ENCODE peak calls at places on chromosomes 5 and 9, in four cellular contexts. G, E, N and M are unnamed samples. For H3K4me1, the result is how much of the 10 kb centered on the place peaks cover.

GRCh38 chr9:114396558-114397218 is 8.9 kb upstream of the AKNA start:
- DNase-seq in G (no peak), E (no peak), N (peak), M (no peak)

GRCh38 chr5:151200913-151201445 is 22.9 kb downstream of the CCDC69 start:
- DNase-seq in G (no peak), E (no peak), N (no peak), M (no peak)

GRCh38 chr5:150487199-150488061 is 20.5 kb upstream of the NDST1 start:
- DNase-seq in G (no peak), E (peak), N (peak), M (peak)

GRCh38 chr5:175658299-175659145 is 651 bp downstream of the HRH2 start:
- DNase-seq in G (no peak), E (no peak), N (no peak), M (no peak)

GRCh38 chr9:125525846-125526619 is 181.0 kb downstream of the MAPKAP1 start:
- DNase-seq in G (no peak), E (peak), N (no peak), M (no peak)

GRCh38 chr5:154528005-154528594 is 50.1 kb upstream of the HAND1 start:
- DNase-seq in G (no peak), E (no peak), N (no peak), M (no peak)

GRCh38 chr9:114619205-114619758 is 8.2 kb downstream of the TMEM268 start:
- DNase-seq in G (no peak), E (no peak), N (peak), M (no peak)

GRCh38 chr9:128607642-128608350 is 48.9 kb downstream of the DYNC2I2 start:
- DNase-seq in G (no peak), E (peak), N (no peak), M (peak)

GRCh38 chr9:81984911-81985310 is 3.7 kb upstream of the SPATA31D1 start:
- DNase-seq in G (no peak), E (no peak), N (no peak), M (no peak)

GRCh38 chr5:61447780-61448495 is 115.9 kb downstream of the ZSWIM6 start:
- DNase-seq in G (no peak), E (no peak), N (no peak), M (no peak)

GRCh38 chr9:72807765-72808445 is 144.9 kb downstream of the ALDH1A1 start:
- DNase-seq in G (no peak), E (no peak), N (no peak), M (no peak)

GRCh38 chr5:139439013-139439903 is at the start of gene DNAJC18:
- DNase-seq in G (peak), E (peak), N (peak), M (peak)

GRCh38 chr9:80157561-80157983 is 585.8 kb downstream of the TLE4 start:
- DNase-seq in G (no peak), E (no peak), N (no peak), M (no peak)

GRCh38 chr9:114311571-114312512 is 11.1 kb upstream of the ORM1 start:
- DNase-seq in G (no peak), E (no peak), N (peak), M (no peak)

GRCh38 chr9:98791147-98792095 is 4.9 kb downstream of the ANKS6 start:
- DNase-seq in G (peak), E (peak), N (peak), M (peak)

GRCh38 chr5:93607367-93608258 is 24.6 kb downstream of the NR2F1 start:
- DNase-seq in G (no peak), E (no peak), N (no peak), M (no peak)

GRCh38 chr5:88889165-88890069 is 6.4 kb upstream of the MEF2C start:
- DNase-seq in G (no peak), E (peak), N (peak), M (peak)

GRCh38 chr5:107670927-107671741 is at the start of gene EFNA5:
- DNase-seq in G (no peak), E (peak), N (peak), M (peak)

GRCh38 chr9:113509463-113509862 is 45.9 kb downstream of the RGS3 start:
- DNase-seq in G (no peak), E (no peak), N (no peak), M (no peak)

GRCh38 chr9:104386425-104387069 is 117.5 kb upstream of the OR13F1 start:
- DNase-seq in G (no peak), E (no peak), N (no peak), M (no peak)

GRCh38 chr9:103992938-103993595 is 101.0 kb upstream of the SMC2 start:
- DNase-seq in G (no peak), E (no peak), N (no peak), M (no peak)

GRCh38 chr9:119868694-119869093 is 499.5 kb upstream of the BRINP1 start:
- DNase-seq in G (no peak), E (no peak), N (no peak), M (no peak)

GRCh38 chr9:134381671-134382505 is 55.6 kb downstream of the RXRA start:
- DNase-seq in G (peak), E (no peak), N (no peak), M (no peak)

GRCh38 chr5:159727167-159727566 is 189.1 kb upstream of the ADRA1B start:
- DNase-seq in G (no peak), E (no peak), N (no peak), M (no peak)

GRCh38 chr5:177497297-177498012 is at the start of gene PDLIM7:
- DNase-seq in G (peak), E (peak), N (peak), M (peak)

GRCh38 chr9:136578915-136579637 is 33.2 kb upstream of the NOTCH1 start:
- DNase-seq in G (no peak), E (no peak), N (no peak), M (peak)

GRCh38 chr9:112751059-112751795 is 667 bp downstream of the SNX30 start:
- DNase-seq in G (peak), E (peak), N (peak), M (peak)

GRCh38 chr9:135705376-135705775 is 3.4 kb downstream of the KCNT1 start:
- DNase-seq in G (no peak), E (no peak), N (no peak), M (no peak)

GRCh38 chr5:172031894-172032461 is 25.5 kb upstream of the FBXW11 start:
- DNase-seq in G (no peak), E (no peak), N (no peak), M (no peak)

GRCh38 chr9:32589083-32589713 is 16.2 kb upstream of the NDUFB6 start:
- DNase-seq in G (no peak), E (no peak), N (no peak), M (no peak)

GRCh38 chr5:16776611-16777251 is 159.4 kb downstream of the MYO10 start:
- DNase-seq in G (no peak), E (peak), N (no peak), M (peak)

GRCh38 chr5:133870661-133871060 is 97.8 kb downstream of the C5orf15 start:
- DNase-seq in G (no peak), E (no peak), N (no peak), M (no peak)

GRCh38 chr5:3269400-3270169 is 326.0 kb upstream of the IRX1 start:
- DNase-seq in G (no peak), E (no peak), N (no peak), M (no peak)

GRCh38 chr5:176985516-176985915 is 21.1 kb downstream of the UIMC1 start:
- DNase-seq in G (peak), E (no peak), N (no peak), M (no peak)

GRCh38 chr9:133089271-133089671 is 27.5 kb downstream of the CEL start:
- DNase-seq in G (no peak), E (no peak), N (no peak), M (no peak)

GRCh38 chr5:956941-957729 is 51.5 kb upstream of the NKD2 start:
- DNase-seq in G (no peak), E (no peak), N (no peak), M (peak)

GRCh38 chr5:155735388-155735787 is 591.6 kb upstream of the SGCD start:
- DNase-seq in G (no peak), E (peak), N (no peak), M (peak)

GRCh38 chr5:88833371-88834107 is 49.4 kb downstream of the MEF2C start:
- DNase-seq in G (no peak), E (peak), N (peak), M (no peak)

GRCh38 chr5:34011521-34011920 is 3.7 kb upstream of the AMACR start:
- DNase-seq in G (no peak), E (no peak), N (no peak), M (no peak)

GRCh38 chr5:132459983-132460834 is 30.4 kb downstream of the IRF1 start:
- DNase-seq in G (no peak), E (peak), N (no peak), M (peak)
- H3K4me1 ChIP-seq in G (half or more), E (half or more), N (under half), M (under half)

GRCh38 chr9:88773627-88774244 is 217.5 kb upstream of the S1PR3 start:
- DNase-seq in G (no peak), E (no peak), N (no peak), M (no peak)
- TF ChIP-seq CTCF in G (no peak), E (peak), N (no peak), M (no peak)

GRCh38 chr5:148806520-148806931 is 19.9 kb upstream of the ADRB2 start:
- DNase-seq in G (no peak), E (no peak), N (no peak), M (no peak)

GRCh38 chr5:148808864-148809642 is 17.4 kb upstream of the ADRB2 start:
- DNase-seq in G (no peak), E (no peak), N (no peak), M (no peak)

GRCh38 chr5:148805323-148806290 is 20.8 kb upstream of the ADRB2 start:
- DNase-seq in G (no peak), E (peak), N (no peak), M (peak)

GRCh38 chr5:148809781-148810524 is 16.5 kb upstream of the ADRB2 start:
- DNase-seq in G (no peak), E (no peak), N (no peak), M (no peak)

GRCh38 chr5:148807845-148808244 is 18.6 kb upstream of the ADRB2 start:
- DNase-seq in G (no peak), E (no peak), N (no peak), M (no peak)
- H3K4me1 ChIP-seq in G (under half), E (under half), N (under half), M (under half)

GRCh38 chr9:34550016-34550680 is 27.4 kb upstream of the ENHO start:
- DNase-seq in G (no peak), E (no peak), N (no peak), M (no peak)
- TF ChIP-seq CTCF in G (no peak), E (no peak), N (no peak), M (no peak)

GRCh38 chr5:132487841-132488555 is 2.6 kb downstream of the IRF1 start:
- DNase-seq in G (no peak), E (peak), N (no peak), M (no peak)
- H3K4me1 ChIP-seq in G (half or more), E (half or more), N (under half), M (under half)

DNA sequence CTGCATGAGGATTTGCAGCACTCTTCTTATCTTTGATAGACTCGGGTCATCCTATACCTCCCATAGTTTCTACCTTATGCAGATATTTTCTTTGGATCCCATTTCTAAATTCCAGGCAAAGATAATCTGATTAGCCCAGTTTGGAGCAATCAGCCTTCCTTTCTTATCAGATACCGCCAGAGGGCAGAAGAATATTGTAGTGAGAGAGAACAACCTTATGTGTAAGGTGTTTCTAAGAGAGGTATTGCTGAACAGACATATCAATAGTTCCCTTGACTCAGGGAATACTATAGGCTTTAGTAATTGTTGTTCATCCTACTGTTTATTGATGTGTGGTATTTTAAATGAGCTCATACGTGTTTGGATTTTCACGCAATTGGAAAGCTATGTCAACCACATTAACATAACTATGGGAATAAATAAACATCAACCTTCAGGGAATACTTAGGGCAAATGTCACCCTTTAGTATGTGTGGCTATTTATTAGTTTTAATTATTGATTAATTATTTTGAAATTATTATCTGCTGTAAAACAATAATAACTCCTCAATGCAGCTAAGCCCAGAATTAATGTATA is 1435.2 kb upstream of the CDH9 start:
- DNase-seq in G (no peak), E (no peak), N (no peak), M (no peak)
- TF ChIP-seq CTCF in G (no peak), E (no peak), N (no peak), M (no peak)

DNA sequence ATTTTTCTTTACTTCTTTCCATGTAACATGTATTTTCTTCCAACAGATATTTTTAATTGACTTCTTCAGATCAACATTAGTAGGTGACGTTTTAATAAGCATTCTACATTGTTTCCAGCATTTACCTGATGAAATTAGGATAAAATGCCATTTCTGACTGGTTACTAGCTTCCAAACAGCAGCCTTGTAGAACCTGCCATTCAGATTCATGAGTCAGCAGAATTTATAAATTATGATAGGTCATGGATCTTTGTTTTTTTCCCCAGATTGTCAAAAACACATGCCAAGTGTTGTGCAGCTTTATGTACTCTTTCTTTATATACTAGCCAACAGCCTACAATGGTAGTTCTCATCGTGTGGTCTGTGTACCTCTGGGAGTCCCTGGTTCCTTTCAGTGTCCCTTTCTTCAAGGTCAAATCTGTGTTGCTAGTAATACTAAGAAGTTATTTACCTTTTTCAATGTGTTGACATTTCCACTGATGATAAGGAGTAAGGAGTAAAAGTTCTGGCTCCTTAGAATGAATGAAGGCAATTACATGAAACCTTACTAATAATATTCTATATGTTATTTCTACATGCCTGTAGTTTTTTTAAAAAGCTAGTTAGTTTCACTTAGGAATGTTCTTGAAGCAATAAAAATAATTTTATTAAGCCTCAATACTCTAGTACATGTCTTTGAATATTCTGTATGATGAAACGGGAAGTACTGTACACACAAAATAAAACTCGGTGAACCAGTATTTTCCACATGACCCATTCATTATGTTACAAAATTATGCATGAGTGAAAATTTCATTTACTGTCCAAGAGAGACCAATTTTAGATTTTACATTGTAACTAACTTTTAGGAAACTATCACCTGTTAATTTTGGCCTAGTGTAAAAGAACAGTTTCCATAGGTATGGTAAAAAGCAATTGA is 135.8 kb downstream of the ZCCHC7 start:
- DNase-seq in G (no peak), E (no peak), N (no peak), M (no peak)
- H3K4me1 ChIP-seq in G (under half), E (under half), N (under half), M (under half)

GRCh38 chr5:169116961-169117461 is 183.9 kb downstream of the SLIT3 start:
- DNase-seq in G (no peak), E (peak), N (no peak), M (no peak)
- TF ChIP-seq CTCF in G (no peak), E (peak), N (no peak), M (no peak)

DNA sequence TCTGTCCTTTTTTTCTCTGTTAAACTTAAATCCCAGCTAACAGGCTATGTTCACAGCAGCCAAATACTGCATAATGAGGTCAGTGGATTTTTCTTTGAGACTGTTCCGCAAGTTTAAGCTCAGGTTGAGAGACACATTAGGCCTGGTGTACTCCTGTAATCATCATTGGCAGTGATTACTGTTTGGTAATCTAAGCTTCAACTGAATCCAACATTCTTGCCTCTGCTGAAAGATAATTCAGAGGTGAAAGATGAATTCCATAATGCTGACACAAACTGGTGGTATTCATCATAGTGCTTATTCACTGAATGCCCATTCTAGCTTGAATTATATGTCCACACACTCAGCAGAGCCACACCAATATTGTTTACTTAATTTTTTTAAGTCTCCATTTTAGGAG is 108.5 kb downstream of the NFIB start:
- DNase-seq in G (no peak), E (no peak), N (no peak), M (no peak)
- H3K4me1 ChIP-seq in G (under half), E (half or more), N (under half), M (half or more)

GRCh38 chr9:5480919-5481743 is 29.2 kb upstream of the PDCD1LG2 start:
- DNase-seq in G (no peak), E (no peak), N (no peak), M (no peak)
- TF ChIP-seq CTCF in G (no peak), E (no peak), N (no peak), M (no peak)